ENCODE peak calls at places on chromosome 11, in four cellular contexts. D, T, V and A are unnamed samples.
A peak's percentile ranks its signal among the peaks of the same experiment; 100 is the strongest.

GRCh38 chr11:134411887-134412507 is at the start of gene B3GAT1:
- DNase-seq in V (no peak), T (no peak), D (no peak), A (no peak)

GRCh38 chr11:74417860-74418508 is 19.8 kb upstream of the PGM2L1 start:
- DNase-seq in V (no peak), D (no peak), T (no peak), A (no peak)

GRCh38 chr11:87739766-87740165 is 435.5 kb downstream of the RAB38 start:
- DNase-seq in D (no peak), T (no peak), V (no peak), A (no peak)

GRCh38 chr11:133906241-133906640 is 50.5 kb downstream of the IGSF9B start:
- DNase-seq in D (no peak), V (no peak), T (no peak), A (no peak)

GRCh38 chr11:111185259-111185658 is 60.3 kb upstream of the POU2AF2 start:
- DNase-seq in D (no peak), V (no peak), T (no peak), A (no peak)

GRCh38 chr11:133740928-133741327 is 104.4 kb downstream of the SPATA19 start:
- DNase-seq in T (no peak), D (no peak), V (no peak), A (no peak)

GRCh38 chr11:10646956-10647355 is 46.6 kb downstream of the IRAG1 start:
- DNase-seq in T (no peak), V (no peak), D (no peak), A (no peak)

GRCh38 chr11:64305691-64306562 is 603 bp downstream of the ESRRA start:
- DNase-seq in D (peak; percentile 94), V (no peak), T (peak; percentile 92), A (no peak)

GRCh38 chr11:115990004-115990447 is 485.8 kb upstream of the CADM1 start:
- DNase-seq in T (no peak), D (peak; percentile 30), V (no peak), A (no peak)

GRCh38 chr11:18733202-18733601 is 7.2 kb upstream of the IGSF22 start:
- DNase-seq in D (no peak), V (no peak), T (no peak), A (no peak)

GRCh38 chr11:123559418-123559817 is 95.0 kb downstream of the SCN3B start:
- DNase-seq in T (no peak), D (no peak), V (no peak), A (no peak)

GRCh38 chr11:44096360-44097188 is 1.1 kb downstream of the EXT2 start:
- DNase-seq in V (no peak), T (no peak), D (peak; percentile 10), A (no peak)

GRCh38 chr11:34316347-34317037 is 41.3 kb downstream of the ABTB2 start:
- DNase-seq in V (no peak), T (no peak), D (no peak), A (no peak)

GRCh38 chr11:36069576-36070214 is 125.8 kb downstream of the LDLRAD3 start:
- DNase-seq in V (peak; percentile 15), T (no peak), D (no peak), A (no peak)

GRCh38 chr11:66891849-66892660 is 35.2 kb downstream of the LRFN4 start:
- DNase-seq in T (peak; percentile 28), V (peak; percentile 88), D (peak; percentile 95), A (peak; percentile 72)

GRCh38 chr11:128629516-128630106 is 42.3 kb upstream of the ETS1 start:
- DNase-seq in T (no peak), D (no peak), V (no peak), A (no peak)

GRCh38 chr11:128628343-128628673 is 41.0 kb upstream of the ETS1 start:
- DNase-seq in T (no peak), D (no peak), V (no peak), A (no peak)

GRCh38 chr11:128626913-128627665 is 39.7 kb upstream of the ETS1 start:
- DNase-seq in T (no peak), D (no peak), V (no peak), A (no peak)

GRCh38 chr11:128628686-128629085 is 41.3 kb upstream of the ETS1 start:
- DNase-seq in D (no peak), V (no peak), T (no peak), A (no peak)

GRCh38 chr11:128627666-128628342 is 40.4 kb upstream of the ETS1 start:
- DNase-seq in T (no peak), D (no peak), V (no peak), A (no peak)
- TF ChIP-seq SPI1 in T (no peak), D (no peak), V (no peak), A (no peak)

DNA sequence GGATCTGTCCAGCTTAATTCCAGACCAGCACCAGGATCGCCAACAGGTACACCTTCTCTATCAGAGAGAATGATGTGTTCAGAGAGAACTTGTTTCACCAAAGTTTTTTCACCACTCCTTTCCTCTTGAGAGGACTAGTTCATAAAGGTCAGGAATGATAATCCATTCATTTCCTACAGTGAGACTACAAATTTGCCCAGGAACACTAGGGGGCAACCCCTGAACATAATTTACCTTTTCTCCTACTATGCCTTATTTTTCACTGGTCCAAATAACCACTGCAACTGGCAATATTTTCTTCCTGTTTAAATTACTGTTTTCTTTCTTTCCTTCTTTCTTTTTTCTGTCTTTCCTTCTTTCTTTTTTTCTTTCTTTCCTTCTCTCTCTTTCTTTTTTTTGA is 22.5 kb downstream of the CAVIN3 start:
- DNase-seq in D (peak; percentile 14), V (no peak), T (no peak), A (no peak)
- TF ChIP-seq SPI1 in D (no peak), V (no peak), T (no peak), A (no peak)

DNA sequence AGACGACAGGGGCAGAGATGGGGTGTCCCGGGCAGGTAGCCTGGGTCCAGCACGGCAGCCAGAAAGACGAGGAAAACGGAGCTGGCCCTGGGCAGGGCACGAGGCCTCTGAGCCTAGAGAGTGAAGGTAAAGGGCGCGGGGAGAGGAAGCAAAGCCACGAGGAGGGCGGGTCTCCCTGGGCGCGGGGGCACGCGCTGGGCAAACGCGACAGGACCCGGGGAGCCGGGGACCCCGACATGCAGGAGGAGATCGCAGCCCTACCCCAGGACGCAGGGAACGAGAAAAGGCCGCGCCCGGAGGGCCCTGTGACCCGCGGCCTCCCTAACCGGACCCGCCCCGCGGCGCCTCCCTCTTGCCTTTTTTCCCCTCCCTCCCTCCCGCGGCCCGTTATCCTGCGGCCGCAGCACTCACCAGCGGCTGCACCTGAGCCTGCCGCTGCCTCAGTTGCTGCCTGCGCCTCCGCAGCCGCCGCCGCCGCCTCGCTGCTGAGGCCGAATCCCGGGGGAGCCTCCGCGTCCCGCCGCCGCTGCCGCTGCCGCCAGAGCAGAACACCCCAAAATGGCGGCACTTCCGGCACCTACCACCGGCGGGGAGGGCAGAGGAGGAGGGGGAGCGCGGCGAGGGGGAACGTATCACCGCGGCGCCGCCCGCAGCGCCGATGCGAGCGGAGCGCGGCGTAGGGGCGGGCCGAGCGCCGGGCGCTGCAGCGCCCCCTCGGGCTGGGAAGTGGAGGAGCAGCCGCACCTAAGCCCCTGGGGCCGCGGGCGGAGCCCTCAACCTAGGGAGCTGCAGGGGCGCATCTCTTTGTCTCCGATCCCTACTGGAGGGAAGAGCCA is at the start of gene CELF1:
- DNase-seq in V (peak; percentile 50), D (peak; percentile 94), T (peak; percentile 92), A (peak; percentile 83)
- TF ChIP-seq SPI1 in V (no peak), D (peak; percentile 50), T (peak; percentile 26), A (peak; percentile 41)

GRCh38 chr11:1823376-1824220 is 11.2 kb upstream of the SYT8 start:
- DNase-seq in T (no peak), V (no peak), D (no peak), A (no peak)

GRCh38 chr11:1825785-1826451 is 8.9 kb upstream of the SYT8 start:
- DNase-seq in D (no peak), T (no peak), V (no peak), A (no peak)

GRCh38 chr11:1826552-1827094 is 8.2 kb upstream of the SYT8 start:
- DNase-seq in T (no peak), V (no peak), D (peak; percentile 55), A (no peak)

GRCh38 chr11:1824221-1825038 is 10.4 kb upstream of the SYT8 start:
- DNase-seq in T (no peak), V (no peak), D (no peak), A (no peak)

GRCh38 chr11:1825039-1825740 is 9.6 kb upstream of the SYT8 start:
- DNase-seq in V (no peak), T (no peak), D (peak; percentile 84), A (peak; percentile 80)
- TF ChIP-seq SPI1 in V (no peak), T (no peak), D (no peak), A (no peak)

GRCh38 chr11:7364660-7365059 is 113.0 kb downstream of the SYT9 start:
- DNase-seq in V (no peak), D (no peak), T (no peak), A (no peak)
- TF ChIP-seq SPI1 in V (no peak), D (no peak), T (no peak), A (no peak)

GRCh38 chr11:97667057-97667456 is 1277.2 kb downstream of the JRKL start:
- DNase-seq in T (no peak), D (no peak), V (no peak), A (no peak)
- TF ChIP-seq SPI1 in T (no peak), D (no peak), V (no peak), A (no peak)

GRCh38 chr11:117979481-117980211 is 6.5 kb upstream of the IL10RA start:
- DNase-seq in V (peak; percentile 82), T (peak; percentile 73), D (no peak), A (no peak)
- TF ChIP-seq SPI1 in V (peak; percentile 18), T (peak; percentile 39), D (no peak), A (no peak)

GRCh38 chr11:61838501-61838900 is 10.4 kb downstream of the FADS2 start:
- DNase-seq in D (no peak), T (no peak), V (no peak), A (no peak)

GRCh38 chr11:61839742-61840141 is 11.6 kb downstream of the FADS2 start:
- DNase-seq in T (no peak), V (no peak), D (no peak), A (no peak)

GRCh38 chr11:61841636-61842332 is 13.7 kb downstream of the FADS2 start:
- DNase-seq in D (peak; percentile 93), V (no peak), T (no peak), A (no peak)

GRCh38 chr11:61838921-61839320 is 10.8 kb downstream of the FADS2 start:
- DNase-seq in D (no peak), V (no peak), T (no peak), A (no peak)

DNA sequence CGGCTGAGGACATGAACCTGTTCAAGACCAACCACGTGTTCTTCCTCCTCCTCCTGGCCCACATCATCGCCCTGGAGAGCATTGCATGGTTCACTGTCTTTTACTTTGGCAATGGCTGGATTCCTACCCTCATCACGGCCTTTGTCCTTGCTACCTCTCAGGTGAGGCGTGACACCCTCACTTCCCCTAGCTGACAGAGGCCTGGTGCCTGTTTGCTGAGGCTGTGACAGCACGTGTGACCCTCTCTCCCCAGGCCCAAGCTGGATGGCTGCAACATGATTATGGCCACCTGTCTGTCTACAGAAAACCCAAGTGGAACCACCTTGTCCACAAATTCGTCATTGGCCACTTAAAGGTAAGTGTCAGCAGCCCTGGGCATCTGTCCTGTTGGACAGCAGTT is 12.3 kb downstream of the FADS2 start:
- DNase-seq in D (no peak), V (no peak), T (no peak), A (no peak)
- TF ChIP-seq SPI1 in D (no peak), V (no peak), T (no peak), A (no peak)

GRCh38 chr11:27388001-27388400 is 25.0 kb upstream of the CCDC34 start:
- DNase-seq in V (no peak), D (peak; percentile 75), T (no peak), A (no peak)
- TF ChIP-seq SPI1 in V (no peak), D (no peak), T (no peak), A (no peak)